ENCODE peak calls at places on chromosomes 3 and 15, in nine cellular contexts. W is frontal cortex; Y is ecto neural progenitor cell; I is GM23338; C is activated T-helper 1 cell treated with anti-CD3 and anti-CD28 coated beads, Interleukin-12 subunit alpha, Interleukin-12 subunit beta, Interleukin-2, Interleukin-4 antibody, amounts not matched to agents 30 ng/mL and 10 ng/mL and 1 ng/mL, durations not matched to agents 14 hours and 24 hours and 36 hours; S is mesendoderm; Q is body of pancreas; E is COR-L47; J is RPMI7951. A is an unnamed sample.

GRCh38 chr3:141239551-141240281 is 8.1 kb downstream of the PXYLP1 start:
- DNase-seq in W (no peak), Y (no peak), I (no peak), C (no peak), S (peak; percentile 51), Q (no peak), E (peak; percentile 92), J (no peak), A (no peak)

GRCh38 chr3:134503266-134503665 is 17.4 kb downstream of the CEP63 start:
- DNase-seq in W (no peak), Y (no peak), I (no peak), C (no peak), S (no peak), Q (no peak), E (no peak), J (no peak), A (no peak)

GRCh38 chr3:123535580-123535979 is 49.3 kb downstream of the HACD2 start:
- DNase-seq in W (no peak), Y (no peak), I (no peak), C (no peak), S (peak; percentile 5), Q (no peak), E (no peak), J (peak; percentile 39), A (peak; percentile 53)

GRCh38 chr3:67863869-67864268 is 209.5 kb upstream of the SUCLG2 start:
- DNase-seq in W (no peak), Y (no peak), I (peak; percentile 86), C (no peak), S (peak; percentile 63), Q (no peak), E (no peak), J (peak; percentile 5), A (peak; percentile 4)

GRCh38 chr15:28954466-28955159 is 68.8 kb downstream of the APBA2 start:
- DNase-seq in W (no peak), Y (peak; percentile 36), I (no peak), C (no peak), S (no peak), Q (no peak), E (no peak), J (no peak), A (no peak)

GRCh38 chr3:63975705-63976104 is 47.6 kb downstream of the PSMD6 start:
- DNase-seq in W (peak; percentile 8), Y (no peak), I (no peak), C (no peak), S (no peak), Q (peak; percentile 77), E (no peak), J (peak; percentile 70), A (peak; percentile 67)

GRCh38 chr3:171198781-171199472 is 172.4 kb upstream of the SLC2A2 start:
- DNase-seq in W (no peak), Y (no peak), I (no peak), C (no peak), S (peak; percentile 53), Q (no peak), E (peak; percentile 84), J (no peak), A (no peak)

GRCh38 chr15:48963524-48964113 is at the start of gene SHC4:
- DNase-seq in W (peak; percentile 67), Y (peak; percentile 74), I (peak; percentile 80), C (no peak), S (peak; percentile 85), Q (peak; percentile 64), E (peak; percentile 57), J (peak; percentile 85), A (peak; percentile 87)

GRCh38 chr15:27058939-27059338 is 88.0 kb downstream of the GABRG3 start:
- DNase-seq in W (no peak), Y (no peak), I (no peak), C (no peak), S (no peak), Q (no peak), E (no peak), J (no peak), A (no peak)

GRCh38 chr3:18808423-18808822 is 339.9 kb upstream of the KCNH8 start:
- DNase-seq in W (no peak), Y (no peak), I (no peak), C (no peak), S (no peak), Q (no peak), E (no peak), J (peak; percentile 20), A (no peak)

GRCh38 chr15:68503791-68504720 is 72.1 kb upstream of the ITGA11 start:
- DNase-seq in W (no peak), Y (peak; percentile 41), I (no peak), C (no peak), S (no peak), Q (no peak), E (no peak), J (peak; percentile 91), A (peak; percentile 39)

GRCh38 chr3:47782538-47783308 is 1.0 kb upstream of the SMARCC1 start:
- DNase-seq in W (no peak), Y (no peak), I (no peak), C (no peak), S (no peak), Q (no peak), E (no peak), J (no peak), A (no peak)

GRCh38 chr3:12508316-12508715 is 24.0 kb downstream of the TSEN2 start:
- DNase-seq in W (no peak), Y (no peak), I (no peak), C (no peak), S (peak; percentile 58), Q (no peak), E (no peak), J (peak; percentile 93), A (peak; percentile 93)

GRCh38 chr3:15800327-15800726 is 2.5 kb upstream of the ANKRD28 start:
- DNase-seq in W (no peak), Y (no peak), I (no peak), C (no peak), S (no peak), Q (no peak), E (no peak), J (no peak), A (peak; percentile 43)

GRCh38 chr15:40493089-40493840 is 22.5 kb downstream of the CHST14 start:
- DNase-seq in W (no peak), Y (no peak), I (no peak), C (peak; percentile 7), S (no peak), Q (no peak), E (no peak), J (peak; percentile 83), A (no peak)